ENCODE peak calls at places on chromosomes 1 and 21, in seven cellular contexts. J, R, X, T, S, I and M are unnamed samples.

GRCh38 chr1:30778156-30778978 is 20.8 kb upstream of the LAPTM5 start:
- DNase-seq in I (no peak), S (peak), R (no peak), T (peak), J (no peak), X (no peak), M (no peak)

GRCh38 chr1:150272379-150272840 is at the start of gene C1orf54:
- DNase-seq in R (peak), J (no peak), T (no peak), S (no peak), X (no peak), I (no peak), M (no peak)

GRCh38 chr1:230798491-230798890 is 51.3 kb downstream of the CAPN9 start:
- DNase-seq in R (peak), X (no peak), J (no peak), I (no peak), S (no peak), T (no peak), M (no peak)

GRCh38 chr1:34176830-34177613 is at the start of gene C1orf94:
- DNase-seq in S (no peak), T (no peak), X (no peak), R (peak), I (no peak), J (no peak), M (no peak)

GRCh38 chr1:202806845-202807366 is 1.3 kb downstream of the KDM5B start:
- DNase-seq in T (no peak), R (peak), J (no peak), I (no peak), S (no peak), X (no peak), M (peak)

GRCh38 chr21:45341779-45342178 is 54.1 kb upstream of the POFUT2 start:
- DNase-seq in X (no peak), J (no peak), R (no peak), T (no peak), S (no peak), I (no peak), M (no peak)

GRCh38 chr21:39885119-39885848 is 18.0 kb downstream of the PCP4 start:
- DNase-seq in R (no peak), T (no peak), S (peak), J (no peak), X (no peak), I (no peak), M (no peak)

GRCh38 chr1:161884475-161884874 is 118.4 kb downstream of the ATF6 start:
- DNase-seq in T (no peak), J (no peak), R (no peak), I (no peak), S (no peak), X (no peak), M (no peak)

GRCh38 chr1:68049941-68050878 is at the start of gene DIRAS3:
- DNase-seq in J (no peak), I (no peak), R (no peak), X (no peak), T (no peak), S (peak), M (no peak)

GRCh38 chr21:46011267-46011967 is 29.8 kb downstream of the COL6A1 start:
- DNase-seq in T (no peak), I (no peak), J (no peak), X (no peak), S (no peak), R (no peak), M (no peak)

GRCh38 chr1:51119331-51119730 is 17.3 kb downstream of the C1orf185 start:
- DNase-seq in S (no peak), T (no peak), R (no peak), J (no peak), I (no peak), X (no peak), M (no peak)

GRCh38 chr1:110787328-110788071 is 85.4 kb upstream of the CD53 start:
- DNase-seq in X (no peak), T (no peak), S (no peak), I (peak), R (no peak), J (no peak), M (no peak)

GRCh38 chr21:44593598-44594405 is 1.5 kb upstream of the KRTAP10-6 start:
- DNase-seq in J (no peak), X (peak), R (peak), T (peak), S (no peak), I (no peak), M (no peak)

GRCh38 chr1:113903496-113904291 is 905 bp downstream of the AP4B1 start:
- DNase-seq in X (no peak), J (no peak), S (peak), T (peak), R (no peak), I (peak), M (no peak)

GRCh38 chr21:38293765-38294164 is 37.0 kb downstream of the KCNJ15 start:
- DNase-seq in T (peak), R (no peak), S (no peak), X (peak), J (no peak), I (no peak), M (no peak)

GRCh38 chr1:88001460-88001859 is 672.8 kb downstream of the LMO4 start:
- DNase-seq in J (no peak), I (no peak), S (no peak), T (no peak), X (peak), R (no peak), M (no peak)

GRCh38 chr1:27403065-27403726 is 10.8 kb downstream of the GPR3 start:
- DNase-seq in S (peak), I (no peak), J (peak), X (no peak), R (peak), T (no peak), M (no peak)

GRCh38 chr1:212858461-212859265 is 588 bp downstream of the FLVCR1 start:
- DNase-seq in S (no peak), X (peak), T (no peak), R (no peak), I (no peak), J (peak), M (peak)

GRCh38 chr1:19443321-19443720 is 42.0 kb downstream of the CAPZB start:
- DNase-seq in I (no peak), T (no peak), S (no peak), R (no peak), J (no peak), X (no peak), M (no peak)

GRCh38 chr1:201889092-201889968 is 632 bp downstream of the SHISA4 start:
- DNase-seq in X (no peak), J (no peak), R (no peak), I (no peak), T (no peak), S (no peak), M (no peak)

GRCh38 chr1:110591956-110592355 is 14.2 kb downstream of the KCNA2 start:
- DNase-seq in R (no peak), X (no peak), I (no peak), S (no peak), J (no peak), T (no peak), M (no peak)

GRCh38 chr1:166910396-166910994 is 34.4 kb upstream of the TADA1 start:
- DNase-seq in X (peak), J (peak), I (peak), T (peak), S (peak), R (peak), M (peak)

GRCh38 chr21:42395910-42396625 is at the start of gene TMPRSS3:
- DNase-seq in J (no peak), S (no peak), T (no peak), R (no peak), I (no peak), X (no peak), M (no peak)

GRCh38 chr1:79161077-79161476 is 154.5 kb upstream of the ADGRL4 start:
- DNase-seq in I (no peak), R (no peak), J (no peak), T (no peak), S (no peak), X (no peak), M (no peak)

GRCh38 chr1:92965003-92965402 is 3.7 kb upstream of the DIPK1A start:
- DNase-seq in R (no peak), S (no peak), I (no peak), J (no peak), X (no peak), T (no peak), M (no peak)

GRCh38 chr1:47592296-47592975 is 154.6 kb downstream of the FOXD2 start:
- DNase-seq in X (no peak), T (no peak), I (no peak), S (no peak), R (no peak), J (no peak), M (no peak)

GRCh38 chr1:87325982-87326738 is 2.5 kb upstream of the LMO4 start:
- DNase-seq in I (no peak), X (peak), S (peak), J (no peak), R (peak), T (peak), M (no peak)

GRCh38 chr1:87683557-87683956 is 354.9 kb downstream of the LMO4 start:
- DNase-seq in R (no peak), S (no peak), T (no peak), I (no peak), J (no peak), X (no peak), M (no peak)

GRCh38 chr1:77673030-77673429 is 9.4 kb downstream of the ZZZ3 start:
- DNase-seq in X (no peak), R (no peak), T (no peak), S (no peak), J (no peak), I (no peak), M (no peak)

GRCh38 chr1:8015036-8015808 is 10.9 kb downstream of the ERRFI1 start:
- DNase-seq in I (peak), R (no peak), J (no peak), X (peak), S (peak), T (peak), M (no peak)

GRCh38 chr1:47991187-47991586 is 6.0 kb downstream of the TRABD2B start:
- DNase-seq in I (no peak), S (no peak), R (no peak), T (no peak), J (no peak), X (no peak), M (no peak)

GRCh38 chr21:17903029-17903806 is 84.1 kb upstream of the C21orf91 start:
- DNase-seq in I (no peak), T (no peak), R (no peak), J (no peak), S (peak), X (no peak), M (no peak)

GRCh38 chr1:29633271-29633615 is 396.9 kb downstream of the PTPRU start:
- DNase-seq in T (no peak), I (no peak), J (no peak), X (no peak), S (peak), R (no peak), M (no peak)

GRCh38 chr1:64755356-64755755 is 10.5 kb downstream of the RAVER2 start:
- DNase-seq in I (no peak), T (no peak), X (no peak), R (no peak), J (no peak), S (no peak), M (no peak)

GRCh38 chr1:57549280-57549679 is 125.4 kb upstream of the DAB1 start:
- DNase-seq in T (no peak), R (no peak), S (no peak), J (no peak), X (no peak), I (no peak), M (no peak)

GRCh38 chr1:39409055-39409816 is 82.2 kb upstream of the BMP8A start:
- DNase-seq in J (no peak), I (no peak), X (peak), T (no peak), S (peak), R (peak), M (no peak)

GRCh38 chr1:55255901-55256300 is 40.7 kb upstream of the USP24 start:
- DNase-seq in R (no peak), T (no peak), I (no peak), X (no peak), S (no peak), J (no peak), M (no peak)

GRCh38 chr21:42406201-42406601 is 2.5 kb downstream of the UBASH3A start:
- DNase-seq in I (no peak), T (no peak), J (no peak), S (no peak), X (no peak), R (no peak), M (no peak)

GRCh38 chr1:48878191-48878940 is 101.7 kb upstream of the BEND5 start:
- DNase-seq in R (no peak), J (no peak), I (no peak), S (peak), X (no peak), T (no peak), M (no peak)

DNA sequence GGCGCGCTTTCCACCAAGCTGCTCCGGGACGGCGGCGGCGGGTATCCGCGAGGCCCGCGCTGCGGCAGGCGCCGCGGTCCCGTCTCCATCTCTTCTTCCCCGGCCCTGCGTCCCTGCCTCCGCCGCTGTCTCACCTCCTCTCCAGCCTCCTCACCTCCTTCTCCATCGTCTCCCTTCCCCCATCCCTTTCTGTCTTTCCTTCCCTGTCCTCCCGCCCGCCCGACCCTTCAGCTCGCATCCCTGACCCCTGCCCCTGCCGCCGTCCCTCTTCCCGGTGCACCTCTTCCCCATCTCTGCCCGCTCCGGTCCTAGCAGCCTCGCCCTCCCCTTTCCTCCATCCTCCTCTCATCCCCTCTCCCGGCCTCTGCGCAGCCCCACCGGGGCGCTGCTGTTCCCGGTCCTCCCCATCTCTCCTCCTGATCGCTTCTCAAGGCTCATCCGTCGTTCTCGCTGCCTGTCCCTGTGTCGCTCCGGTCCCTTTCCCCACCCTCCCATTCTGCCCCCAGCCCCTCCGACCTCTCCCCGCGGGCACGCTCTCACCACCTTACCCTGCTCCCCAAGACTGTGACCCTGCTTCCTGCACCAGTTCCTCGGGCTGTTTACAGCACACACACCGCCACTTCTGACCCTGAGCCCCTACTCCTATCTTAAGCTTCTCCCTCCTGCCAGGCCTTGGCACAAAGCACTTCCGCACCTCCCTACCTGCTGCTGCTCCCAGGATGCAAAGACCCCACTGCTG is 758 bp upstream of the NPHP4 start:
- DNase-seq in I (no peak), X (no peak), S (peak), J (no peak), T (peak), R (no peak), M (no peak)
- TF ChIP-seq TAF1 in I (no peak), X (no peak), S (no peak), J (no peak), T (peak), R (peak), M (no peak)

DNA sequence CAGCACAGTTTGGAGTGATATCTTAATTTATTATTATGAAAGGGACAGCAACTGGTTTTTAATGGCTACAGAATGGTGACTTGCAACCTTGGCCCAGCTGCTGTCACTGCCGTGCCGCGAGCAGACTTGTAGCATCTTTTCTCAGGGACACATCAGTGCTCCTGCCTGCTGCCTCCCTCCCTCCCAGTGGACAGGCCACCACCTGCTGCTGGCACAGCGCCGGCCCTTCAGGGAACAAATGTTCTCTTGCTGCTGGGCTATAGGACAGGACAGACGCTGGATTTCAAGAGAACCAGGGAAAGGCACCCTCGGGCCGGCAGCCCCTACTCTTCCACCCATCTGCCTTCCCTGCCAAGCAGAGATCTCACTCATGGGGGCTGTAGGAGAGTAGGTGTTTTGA is 413.8 kb upstream of the NFIA start:
- DNase-seq in S (no peak), J (no peak), R (no peak), X (no peak), T (no peak), I (no peak), M (no peak)
- TF ChIP-seq POLR2AphosphoS5 in S (no peak), J (no peak), R (no peak), X (no peak), T (no peak), I (no peak), M (no peak)

DNA sequence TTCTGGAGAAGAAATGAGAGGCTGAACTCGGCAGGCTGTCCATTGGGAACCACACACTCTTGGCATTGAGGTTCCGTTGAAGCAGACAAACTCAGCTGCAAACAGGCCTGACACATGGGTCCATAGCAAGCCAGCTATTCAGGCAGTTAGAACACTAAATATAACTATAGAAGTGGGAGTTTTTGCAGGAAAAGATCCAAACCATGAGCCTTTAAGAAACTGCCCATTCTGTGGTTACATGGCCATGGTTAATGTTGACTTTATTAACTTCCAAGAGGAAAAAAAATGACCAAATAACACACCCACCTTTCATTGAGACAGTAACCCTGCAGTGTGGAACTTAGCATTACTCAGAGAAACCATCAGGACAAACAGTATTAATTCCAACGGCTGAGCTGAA is 84.7 kb upstream of the BCL10 start:
- DNase-seq in S (no peak), I (no peak), J (no peak), R (no peak), T (no peak), X (peak), M (no peak)
- TF ChIP-seq TAF1 in S (no peak), I (no peak), J (no peak), R (no peak), T (no peak), X (no peak), M (no peak)

DNA sequence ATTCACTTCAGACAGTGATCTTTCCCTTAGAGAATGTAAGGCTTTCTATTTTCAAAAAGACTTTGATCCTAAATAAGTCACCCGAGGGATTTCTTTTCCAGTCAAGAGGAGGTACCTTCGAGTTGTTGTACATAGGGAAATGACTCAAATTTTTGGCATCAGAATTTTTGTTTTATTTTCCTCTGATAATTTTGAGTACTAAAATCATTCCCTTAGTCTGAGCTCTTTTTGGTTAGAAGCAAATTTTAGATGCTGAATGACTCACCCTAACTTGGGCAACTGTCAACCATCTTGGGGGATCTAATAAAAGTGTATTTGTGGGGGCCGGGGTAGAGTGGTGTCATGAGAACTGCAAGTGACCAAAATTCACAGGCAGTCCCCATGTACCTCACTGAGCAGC is 193.9 kb downstream of the DHRS3 start:
- DNase-seq in R (no peak), S (no peak), I (no peak), X (no peak), T (no peak), J (no peak), M (no peak)
- TF ChIP-seq POLR2AphosphoS5 in R (no peak), S (no peak), I (no peak), X (no peak), T (no peak), J (no peak), M (no peak)

GRCh38 chr1:89633745-89634625 is 1.1 kb downstream of the LRRC8C start:
- DNase-seq in S (peak), I (no peak), J (no peak), X (no peak), T (peak), R (no peak), M (no peak)
- TF ChIP-seq TAF1 in S (no peak), I (no peak), J (no peak), X (no peak), T (no peak), R (no peak), M (no peak)

GRCh38 chr1:208243522-208243850 is 698 bp downstream of the PLXNA2 start:
- DNase-seq in X (no peak), J (peak), T (no peak), I (no peak), S (peak), R (peak), M (no peak)

GRCh38 chr1:208245185-208245705 is 1.1 kb upstream of the PLXNA2 start:
- DNase-seq in R (peak), S (peak), J (peak), T (peak), X (peak), I (peak), M (peak)

GRCh38 chr1:208244584-208244916 is 366 bp upstream of the PLXNA2 start:
- DNase-seq in R (no peak), J (no peak), S (no peak), X (no peak), I (no peak), T (no peak), M (no peak)

GRCh38 chr1:208242829-208243521 is 1.2 kb downstream of the PLXNA2 start:
- DNase-seq in S (peak), X (no peak), R (peak), J (no peak), T (peak), I (no peak), M (no peak)

DNA sequence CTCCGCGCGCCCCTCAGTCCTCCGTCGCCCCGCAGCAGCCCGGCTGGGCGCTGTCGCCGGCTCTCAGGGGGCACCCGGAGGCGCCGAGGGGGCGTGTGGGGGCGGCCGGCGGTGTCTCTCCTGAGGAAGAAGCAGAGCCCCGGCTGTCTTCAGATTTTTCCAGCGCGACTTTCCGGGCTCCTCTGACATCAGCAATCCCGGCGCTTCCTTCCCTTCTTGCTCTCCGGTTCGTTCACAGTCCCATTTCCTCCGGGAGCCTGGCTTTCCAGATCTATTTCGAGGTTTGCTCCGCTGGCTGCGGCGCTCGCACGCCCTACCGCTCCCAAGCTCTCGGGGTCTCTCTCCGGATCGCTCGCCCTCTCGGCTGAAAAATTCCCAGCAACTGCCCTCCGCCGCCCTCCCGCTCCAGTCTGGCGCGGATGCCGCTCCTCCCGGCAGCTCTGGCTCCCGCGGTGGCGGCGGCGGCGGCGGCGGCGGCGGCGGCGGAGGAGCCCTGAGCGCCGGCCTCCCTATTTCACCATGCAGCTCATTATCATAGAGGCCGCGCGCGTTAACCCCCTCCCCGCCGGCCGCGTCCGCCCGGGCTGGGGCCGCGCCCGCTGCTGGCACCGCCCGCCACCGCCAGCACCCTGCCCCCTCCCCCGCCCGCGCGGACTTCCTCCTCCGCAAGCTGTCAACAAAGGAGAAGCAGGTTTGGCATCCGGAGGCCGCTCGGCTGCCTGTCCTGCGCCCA is at the start of gene PLXNA2:
- DNase-seq in S (peak), T (peak), X (peak), I (no peak), J (peak), R (peak), M (peak)
- TF ChIP-seq POLR2AphosphoS5 in S (no peak), T (no peak), X (no peak), I (no peak), J (no peak), R (no peak), M (no peak)